ENCODE peak calls at places on chromosomes 2 and 18, in nine cellular contexts. R is endodermal cell, U is MM.1S, A is ovary, N is heart right ventricle, C is cardiac muscle cell, W is lower lobe of right lung, V is spleen, L is psoas muscle. B is an unnamed sample.

GRCh38 chr18:56889621-56890020 is 238.5 kb downstream of the WDR7 start:
- DNase-seq in A (no peak), C (no peak), R (no peak), W (no peak), N (no peak), L (no peak), U (no peak), V (no peak), B (no peak)

GRCh38 chr2:241133436-241133820 is 15.8 kb downstream of the PASK start:
- DNase-seq in V (no peak), W (no peak), C (no peak), A (no peak), R (no peak), U (no peak), N (no peak), L (peak; percentile 17), B (no peak)

GRCh38 chr2:80510716-80511115 is 206.2 kb upstream of the LRRTM1 start:
- DNase-seq in A (no peak), U (no peak), V (no peak), L (no peak), W (no peak), C (no peak), N (no peak), R (no peak), B (no peak)

GRCh38 chr2:66340521-66340920 is 94.4 kb upstream of the MEIS1 start:
- DNase-seq in R (no peak), U (no peak), V (no peak), L (no peak), A (no peak), C (no peak), N (no peak), W (no peak), B (no peak)

GRCh38 chr2:234251326-234252271 is 201.1 kb downstream of the SPP2 start:
- DNase-seq in U (no peak), V (no peak), L (no peak), N (no peak), C (peak; percentile 94), A (no peak), W (no peak), R (no peak), B (no peak)

GRCh38 chr2:230925443-230925878 is 419 bp upstream of the GPR55 start:
- DNase-seq in U (no peak), L (no peak), R (peak; percentile 41), N (no peak), A (no peak), C (no peak), W (no peak), V (peak; percentile 64), B (peak; percentile 4)

GRCh38 chr2:170744248-170745002 is 25.8 kb upstream of the ERICH2 start:
- DNase-seq in L (no peak), R (no peak), C (peak; percentile 82), V (no peak), A (no peak), N (no peak), W (peak; percentile 68), U (no peak), B (no peak)

GRCh38 chr2:197179744-197180498 is 130.7 kb downstream of the ANKRD44 start:
- DNase-seq in N (peak; percentile 51), W (no peak), A (peak; percentile 19), U (no peak), R (no peak), C (peak; percentile 63), V (no peak), L (no peak), B (peak; percentile 45)

GRCh38 chr2:98474979-98475632 is 30.4 kb downstream of the INPP4A start:
- DNase-seq in R (no peak), L (no peak), V (no peak), A (no peak), N (no peak), W (no peak), C (no peak), U (no peak), B (no peak)

GRCh38 chr2:230067990-230068657 is 600 bp downstream of the SLC16A14 start:
- DNase-seq in R (peak; percentile 89), V (peak; percentile 92), L (peak; percentile 69), C (peak; percentile 27), W (peak; percentile 66), U (peak; percentile 70), A (peak; percentile 58), N (peak; percentile 40), B (peak; percentile 80)

DNA sequence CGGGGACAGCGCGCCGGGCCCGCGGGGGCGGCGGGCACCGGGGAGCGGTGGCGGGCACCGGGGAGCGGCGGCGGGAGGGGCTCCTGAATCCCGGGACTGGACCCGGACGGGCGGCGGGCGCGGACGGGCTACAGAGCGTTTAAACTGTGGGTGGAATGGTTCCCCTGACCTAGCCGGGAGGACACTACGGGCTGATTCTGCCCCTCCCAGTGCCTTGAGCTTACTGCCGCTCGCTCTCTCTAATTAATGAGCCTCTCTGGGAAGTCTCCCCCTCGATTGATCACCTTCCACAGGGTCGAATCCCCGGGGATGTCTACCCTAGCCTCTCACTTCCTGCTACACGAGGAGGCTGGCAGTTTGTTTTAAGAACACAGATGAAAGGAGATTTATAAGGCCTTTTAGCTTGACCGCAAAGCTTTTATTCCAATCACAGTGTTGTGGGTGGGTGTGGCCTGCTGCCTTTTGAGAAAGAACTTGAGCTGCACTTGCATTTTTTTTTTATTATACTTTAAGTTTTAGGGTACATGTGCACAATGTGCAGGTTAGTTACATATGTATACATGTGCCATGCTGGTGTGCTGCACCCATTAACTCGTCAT is 1.0 kb downstream of the GNAL start:
- DNase-seq in L (no peak), W (no peak), U (peak; percentile 14), A (no peak), C (peak; percentile 2), N (no peak), V (no peak), R (peak; percentile 83), B (no peak)
- H3K27ac ChIP-seq in L (peak overlapping the region; percentile 16), W (no peak overlapping the region), U (no peak overlapping the region), A (peak overlapping the region; percentile 4), C (no peak overlapping the region), N (no peak overlapping the region), V (no peak overlapping the region), R (no peak overlapping the region), B (no peak overlapping the region)

DNA sequence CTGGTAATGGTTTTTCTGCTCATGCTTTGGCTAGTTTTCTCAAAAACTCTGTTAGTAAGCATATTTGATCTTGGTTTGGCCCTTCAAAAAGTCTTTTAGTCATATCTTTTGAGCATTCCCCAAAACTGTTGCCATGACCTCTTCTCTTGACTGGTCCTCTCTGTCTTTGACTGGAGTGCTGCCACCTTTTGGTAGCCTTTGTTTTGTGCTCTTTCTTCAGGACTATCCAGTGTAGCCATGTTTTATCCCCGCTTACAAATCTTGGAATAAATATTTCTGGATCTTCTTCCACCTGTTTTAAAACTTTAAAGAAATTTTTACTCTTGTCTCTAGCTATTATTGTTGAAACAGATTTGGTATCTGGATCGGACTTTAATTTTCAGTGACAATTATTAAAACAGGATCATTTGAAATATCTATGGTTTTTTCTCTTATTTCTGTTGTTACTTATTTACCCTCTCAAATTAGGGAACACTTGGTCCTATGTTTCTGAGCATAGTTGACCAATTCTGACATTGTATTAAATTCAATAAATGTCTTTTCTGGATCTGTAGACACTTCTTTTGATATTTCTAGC is 965 bp upstream of the ELOA2 start:
- DNase-seq in U (no peak), W (no peak), V (no peak), N (peak; percentile 8), R (peak; percentile 68), A (no peak), C (peak; percentile 27), L (no peak), B (no peak)
- TF ChIP-seq CTCF in U (peak; percentile 34), W (peak; percentile 30), V (no peak), N (no peak), R (peak; percentile 82), A (no peak), C (peak; percentile 39), L (peak; percentile 24), B (peak; percentile 48)

GRCh38 chr2:122105885-122106221 is 350.4 kb downstream of the TSN start:
- DNase-seq in W (no peak), R (no peak), A (no peak), V (no peak), U (no peak), L (no peak), C (peak; percentile 47), N (no peak), B (no peak)
- H3K4me1 ChIP-seq in W (no peaks in the 10 kb centered on the region), R (peaks cover 4% of the 10 kb centered on the region), A (no peaks in the 10 kb centered on the region), V (no peaks in the 10 kb centered on the region), U (no peaks in the 10 kb centered on the region), L (no peaks in the 10 kb centered on the region), C (no peaks in the 10 kb centered on the region), N (no peaks in the 10 kb centered on the region), B (no peaks in the 10 kb centered on the region)

DNA sequence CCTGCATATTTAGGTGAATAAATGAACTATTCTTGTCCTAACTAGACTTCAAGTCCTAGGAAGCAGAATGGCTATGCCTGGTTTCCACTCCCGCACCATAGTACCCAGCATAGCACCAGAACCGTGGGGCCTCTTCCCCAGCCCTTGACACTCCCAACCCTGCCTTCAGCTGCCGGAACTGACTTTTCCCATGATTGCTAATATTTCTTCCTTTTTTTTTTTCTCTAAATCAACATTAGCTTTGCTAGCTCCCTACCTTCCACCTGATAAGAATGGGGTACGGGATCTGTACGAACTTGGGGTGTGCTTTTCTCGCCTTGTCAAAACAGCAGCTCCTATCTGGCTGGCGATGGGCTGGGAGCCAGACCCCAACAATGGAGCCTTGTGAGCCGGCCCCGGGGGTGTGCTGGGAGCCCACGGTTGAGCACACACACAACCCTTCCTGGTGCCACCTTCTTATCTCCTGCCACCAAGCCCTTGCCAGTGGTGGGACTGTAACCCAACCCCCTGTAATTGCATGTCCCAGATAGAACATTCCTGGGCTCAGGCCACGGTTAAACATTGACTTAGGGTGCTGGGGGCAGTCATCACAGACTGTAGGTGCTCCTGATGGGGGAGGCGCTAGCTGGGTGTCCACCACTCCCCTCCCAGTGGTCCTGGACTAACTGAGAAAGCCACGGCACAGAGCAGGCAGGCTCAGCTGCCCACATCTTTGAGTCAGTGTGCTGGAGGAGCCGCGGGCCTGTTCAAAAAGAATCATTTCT is 213.0 kb upstream of the HAAO start:
- DNase-seq in V (peak; percentile 44), L (no peak), C (no peak), A (no peak), U (no peak), R (peak; percentile 40), W (no peak), N (no peak), B (no peak)
- H3K27ac ChIP-seq in V (no peak overlapping the region), L (no peak overlapping the region), C (no peak overlapping the region), A (no peak overlapping the region), U (no peak overlapping the region), R (no peak overlapping the region), W (no peak overlapping the region), N (no peak overlapping the region), B (no peak overlapping the region)

GRCh38 chr18:74064510-74064909 is 83.1 kb downstream of the FBXO15 start:
- DNase-seq in V (peak; percentile 78), W (no peak), A (no peak), C (no peak), L (no peak), N (no peak), R (no peak), U (no peak), B (no peak)

GRCh38 chr18:74063552-74063951 is 84.1 kb downstream of the FBXO15 start:
- DNase-seq in V (no peak), R (no peak), A (no peak), L (no peak), W (no peak), N (no peak), U (no peak), C (no peak), B (no peak)

GRCh38 chr18:74062037-74062436 is 85.6 kb downstream of the FBXO15 start:
- DNase-seq in A (no peak), W (no peak), N (no peak), U (no peak), R (no peak), V (no peak), L (no peak), C (no peak), B (no peak)

GRCh38 chr18:74065366-74065765 is 82.3 kb downstream of the FBXO15 start:
- DNase-seq in C (no peak), L (no peak), A (no peak), U (no peak), R (no peak), N (no peak), W (no peak), V (no peak), B (no peak)

GRCh38 chr18:74063023-74063422 is 84.6 kb downstream of the FBXO15 start:
- DNase-seq in A (no peak), R (no peak), L (no peak), V (no peak), U (no peak), W (no peak), C (no peak), N (no peak), B (no peak)
- TF ChIP-seq CTCF in A (no peak), R (no peak), L (no peak), V (peak; percentile 11), U (no peak), W (no peak), C (no peak), N (no peak), B (no peak)

B was measured in heart left ventricle.